ENCODE peak calls at places on chromosomes 6 and 20, in six cellular contexts. F is PC-3, C is HCT116, M is GM23248, S is MM.1S, P is neural progenitor cell. E is an unnamed sample.

GRCh38 chr6:169096326-169096882 is 157.2 kb downstream of the THBS2 start:
- DNase-seq in C (no peak), M (no peak), F (no peak), S (no peak), P (no peak), E (no peak)

GRCh38 chr20:17966432-17967312 is 1.9 kb downstream of the SNX5 start:
- DNase-seq in P (no peak), S (peak), F (peak), C (no peak), M (peak), E (peak)

GRCh38 chr6:31202259-31203166 is 32.0 kb upstream of the POU5F1 start:
- DNase-seq in P (no peak), S (no peak), F (peak), C (no peak), M (no peak), E (peak)

GRCh38 chr20:44070139-44070900 is 116.7 kb downstream of the JPH2 start:
- DNase-seq in M (no peak), S (peak), F (no peak), C (no peak), P (no peak), E (no peak)

GRCh38 chr20:45969712-45970634 is 2.0 kb downstream of the ZNF335 start:
- DNase-seq in F (peak), C (peak), M (peak), P (peak), S (peak), E (peak)

GRCh38 chr20:38581013-38581412 is at the start of gene ADIG:
- DNase-seq in M (peak), S (no peak), F (peak), P (peak), C (no peak), E (no peak)

GRCh38 chr6:5205877-5206840 is 54.6 kb downstream of the LYRM4 start:
- DNase-seq in M (peak), S (no peak), C (no peak), P (no peak), F (peak), E (peak)

GRCh38 chr20:37627060-37627766 is 66.6 kb upstream of the CTNNBL1 start:
- DNase-seq in F (peak), P (peak), C (peak), M (peak), S (peak), E (peak)

GRCh38 chr6:134640975-134641429 is 308.9 kb downstream of the ALDH8A1 start:
- DNase-seq in S (peak), M (peak), P (peak), F (peak), C (peak), E (peak)

GRCh38 chr6:40685771-40686170 is 98.6 kb upstream of the LRFN2 start:
- DNase-seq in M (no peak), S (no peak), P (no peak), F (no peak), C (no peak), E (no peak)

GRCh38 chr20:22449115-22449973 is 135.0 kb downstream of the FOXA2 start:
- DNase-seq in S (no peak), F (no peak), P (no peak), M (no peak), C (no peak), E (no peak)

GRCh38 chr6:114083251-114083650 is 112.3 kb upstream of the HDAC2 start:
- DNase-seq in F (no peak), S (no peak), P (no peak), M (no peak), C (no peak), E (no peak)

GRCh38 chr20:61720348-61720696 is 345.4 kb downstream of the TAF4 start:
- DNase-seq in M (no peak), F (no peak), P (no peak), C (no peak), S (no peak), E (no peak)

GRCh38 chr6:9766240-9766915 is 648.5 kb downstream of the TFAP2A start:
- DNase-seq in P (no peak), F (peak), C (peak), S (no peak), M (peak), E (peak)

GRCh38 chr6:135535989-135536414 is 38.5 kb upstream of the AHI1 start:
- DNase-seq in P (peak), M (peak), S (peak), C (peak), F (peak), E (peak)

GRCh38 chr6:925656-926213 is 232.8 kb upstream of the EXOC2 start:
- DNase-seq in C (no peak), M (no peak), P (no peak), S (no peak), F (no peak), E (no peak)

GRCh38 chr6:4466769-4467480 is 309.3 kb upstream of the CDYL start:
- DNase-seq in M (no peak), C (no peak), F (peak), P (peak), S (no peak), E (no peak)

GRCh38 chr6:70547313-70547712 is 19.4 kb upstream of the SDHAF4 start:
- DNase-seq in S (peak), F (peak), P (peak), M (peak), C (no peak), E (peak)

GRCh38 chr6:169994734-169995133 is 243.3 kb downstream of the ERMARD start:
- DNase-seq in P (no peak), M (no peak), S (no peak), F (no peak), C (no peak), E (no peak)

GRCh38 chr6:14758421-14759043 is 487.3 kb upstream of the JARID2 start:
- DNase-seq in F (peak), M (peak), S (no peak), C (no peak), P (no peak), E (peak)

GRCh38 chr6:139888691-139889122 is 514.3 kb upstream of the CITED2 start:
- DNase-seq in C (no peak), P (peak), S (no peak), M (no peak), F (no peak), E (no peak)

GRCh38 chr6:152329640-152330202 is 307.4 kb downstream of the SYNE1 start:
- DNase-seq in C (no peak), P (no peak), F (no peak), S (no peak), M (no peak), E (no peak)

GRCh38 chr6:57252137-57252536 is 30.0 kb upstream of the RAB23 start:
- DNase-seq in C (no peak), P (no peak), M (no peak), S (no peak), F (no peak), E (no peak)

GRCh38 chr6:54879188-54879985 is 32.8 kb downstream of the FAM83B start:
- DNase-seq in C (no peak), P (no peak), S (no peak), M (no peak), F (no peak), E (peak)

GRCh38 chr20:7792131-7792869 is 148.0 kb downstream of the HAO1 start:
- DNase-seq in C (no peak), P (no peak), F (peak), M (peak), S (no peak), E (no peak)

GRCh38 chr20:7790189-7790588 is 150.1 kb downstream of the HAO1 start:
- DNase-seq in F (peak), S (no peak), C (no peak), P (no peak), M (peak), E (no peak)
- TF ChIP-seq EZH2phosphoT487 in F (no peak), S (no peak), C (no peak), P (no peak), M (no peak), E (no peak)

DNA sequence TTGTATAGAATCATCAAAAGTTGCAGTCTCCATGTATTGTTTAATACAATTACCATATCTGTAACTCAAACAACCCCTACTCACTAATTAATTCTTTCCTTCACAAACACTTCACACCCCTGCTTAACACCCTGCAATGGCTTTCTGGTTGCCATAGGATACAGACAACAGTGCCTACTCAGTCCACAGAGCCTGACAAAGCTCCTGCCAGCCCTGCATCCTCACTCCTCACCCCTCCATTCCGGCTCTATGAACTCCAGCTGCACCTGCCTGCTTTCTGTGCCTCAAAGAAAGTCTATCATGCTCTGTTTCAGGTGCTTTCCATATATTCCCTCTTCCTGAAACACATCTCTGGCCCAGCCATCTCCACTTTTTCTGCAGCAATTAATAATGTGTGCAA is 253.4 kb downstream of the HACE1 start:
- DNase-seq in P (peak), C (no peak), F (no peak), M (no peak), S (no peak), E (no peak)
- TF ChIP-seq EZH2phosphoT487 in P (no peak), C (no peak), F (no peak), M (no peak), S (no peak), E (no peak)

GRCh38 chr20:23887856-23888255 is 8.3 kb upstream of the CST5 start:
- DNase-seq in M (no peak), C (no peak), S (no peak), F (no peak), P (no peak), E (no peak)

GRCh38 chr20:23884136-23884770 is 4.7 kb upstream of the CST5 start:
- DNase-seq in S (no peak), C (no peak), F (no peak), P (no peak), M (no peak), E (no peak)

GRCh38 chr20:23884771-23885162 is 5.2 kb upstream of the CST5 start:
- DNase-seq in C (no peak), P (no peak), S (no peak), F (no peak), M (no peak), E (no peak)

GRCh38 chr20:23889775-23890187 is 10.2 kb upstream of the CST5 start:
- DNase-seq in P (peak), M (peak), S (peak), F (peak), C (peak), E (peak)
- TF ChIP-seq EZH2phosphoT487 in P (no peak), M (no peak), S (no peak), F (no peak), C (no peak), E (no peak)

DNA sequence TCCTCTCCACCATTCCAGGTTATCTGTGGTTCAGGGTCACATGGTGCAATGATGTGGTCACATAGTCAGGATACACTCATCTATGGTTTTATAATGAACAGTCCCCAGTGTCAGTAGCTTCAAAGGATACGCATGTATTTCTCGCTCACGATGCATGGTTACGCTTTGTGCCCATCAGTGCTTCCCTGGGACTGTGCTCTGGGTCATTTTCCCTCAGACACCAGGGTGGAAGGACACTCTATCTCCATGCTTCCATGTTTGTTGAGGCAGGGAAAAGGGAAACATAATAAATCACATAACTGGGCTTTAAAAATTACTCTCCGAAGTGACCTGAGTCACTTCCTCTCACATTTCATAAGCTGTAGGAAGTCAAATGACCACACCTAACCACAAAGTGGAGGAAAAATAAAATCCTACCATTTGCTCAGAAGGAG is 394.8 kb upstream of the NOX3 start:
- DNase-seq in M (peak), C (peak), S (no peak), F (peak), P (no peak), E (no peak)
- TF ChIP-seq EZH2phosphoT487 in M (no peak), C (no peak), S (no peak), F (no peak), P (no peak), E (no peak)

GRCh38 chr20:41395669-41396664 is 29.3 kb upstream of the EMILIN3 start:
- DNase-seq in S (no peak), P (peak), M (peak), F (no peak), C (no peak), E (no peak)
- TF ChIP-seq EZH2phosphoT487 in S (no peak), P (no peak), M (no peak), F (no peak), C (no peak), E (no peak)

GRCh38 chr20:33561981-33562601 is 72.2 kb downstream of the CBFA2T2 start:
- DNase-seq in M (peak), C (peak), F (peak), P (peak), S (no peak), E (peak)
- TF ChIP-seq EZH2phosphoT487 in M (no peak), C (no peak), F (no peak), P (no peak), S (no peak), E (no peak)

E was measured in hepatocyte.